ENCODE peak calls at places on chromosome X, in four cellular contexts. Q, D, Z and F are unnamed samples.

GRCh38 chrX:143634701-143635442 is 1.0 kb downstream of the SLITRK4 start:
- DNase-seq in Q (no peak), Z (no peak), D (no peak), F (peak; percentile 27)

GRCh38 chrX:5068550-5068949 is 1160.1 kb downstream of the NLGN4X start:
- DNase-seq in Z (no peak), Q (no peak), D (no peak), F (no peak)

GRCh38 chrX:154093965-154094364 is 3.6 kb downstream of the MECP2 start:
- DNase-seq in Q (no peak), D (no peak), Z (no peak), F (no peak)

GRCh38 chrX:42420431-42420830 is 357.5 kb downstream of the PPP1R2C start:
- DNase-seq in Z (no peak), Q (no peak), D (no peak), F (no peak)

GRCh38 chrX:150692837-150693781 is at the start of gene MTMR1:
- DNase-seq in D (peak; percentile 49), Q (no peak), Z (no peak), F (no peak)

GRCh38 chrX:49079489-49080428 is at the start of gene WDR45:
- DNase-seq in Z (peak; percentile 94), Q (peak; percentile 63), D (peak; percentile 66), F (peak; percentile 66)

GRCh38 chrX:81082649-81083048 is 119.1 kb downstream of the HMGN5 start:
- DNase-seq in Q (no peak), D (no peak), Z (no peak), F (no peak)

GRCh38 chrX:20372533-20372932 is 105.8 kb upstream of the RPS6KA3 start:
- DNase-seq in Q (no peak), D (no peak), Z (no peak), F (no peak)

GRCh38 chrX:10239611-10240064 is 82.9 kb downstream of the CLCN4 start:
- DNase-seq in Q (no peak), Z (no peak), D (no peak), F (no peak)

GRCh38 chrX:113001836-113002235 is 161.2 kb upstream of the AMOT start:
- DNase-seq in D (no peak), Z (no peak), Q (no peak), F (no peak)

GRCh38 chrX:2894885-2895292 is 34.2 kb downstream of the ARSD start:
- DNase-seq in Q (no peak), Z (peak; percentile 64), D (no peak), F (no peak)

GRCh38 chrX:153969904-153970397 is 1.7 kb downstream of the HCFC1 start:
- DNase-seq in Q (peak; percentile 70), Z (peak; percentile 88), D (no peak), F (peak; percentile 62)

GRCh38 chrX:16610121-16610565 is 39.8 kb upstream of the S100G start:
- DNase-seq in Q (no peak), D (no peak), Z (no peak), F (no peak)

GRCh38 chrX:138745215-138745614 is 33.7 kb upstream of the FGF13 start:
- DNase-seq in D (no peak), Q (peak; percentile 53), Z (no peak), F (peak; percentile 22)

GRCh38 chrX:141278306-141278705 is 36.0 kb upstream of the SPANXC start:
- DNase-seq in Q (peak; percentile 51), D (no peak), Z (no peak), F (peak; percentile 19)

GRCh38 chrX:131826572-131826971 is 196.5 kb upstream of the STK26 start:
- DNase-seq in D (no peak), Z (no peak), Q (no peak), F (no peak)

GRCh38 chrX:13340182-13340791 is 20.4 kb upstream of the ATXN3L start:
- DNase-seq in Z (no peak), Q (no peak), D (no peak), F (no peak)

GRCh38 chrX:103376118-103376978 is at the start of gene BEX3:
- DNase-seq in Q (peak; percentile 37), D (peak; percentile 7), Z (no peak), F (peak; percentile 53)

GRCh38 chrX:103817502-103817901 is 14.6 kb downstream of the RAB9B start:
- DNase-seq in Z (no peak), D (no peak), Q (peak; percentile 60), F (no peak)

GRCh38 chrX:131741103-131741581 is 197.3 kb downstream of the OR13H1 start:
- DNase-seq in D (no peak), Q (no peak), Z (peak; percentile 93), F (no peak)

GRCh38 chrX:106874075-106874474 is 29.1 kb downstream of the RIPPLY1 start:
- DNase-seq in D (no peak), Q (no peak), Z (no peak), F (no peak)

GRCh38 chrX:39307488-39307887 is 506.2 kb downstream of the MID1IP1 start:
- DNase-seq in D (no peak), Q (no peak), Z (peak; percentile 72), F (no peak)

GRCh38 chrX:13389501-13389900 is 69.6 kb upstream of the ATXN3L start:
- DNase-seq in Q (no peak), D (no peak), Z (no peak), F (no peak)